ENCODE peak calls at places on chromosome 2, in five cellular contexts. A is RWPE1; P is naive thymus-derived CD4-positive, alpha-beta T cell; B is activated T-cell treated with anti-CD3 and anti-CD28 coated beads for 1 hour; Q is M059J. W is an unnamed sample.

GRCh38 chr2:61134141-61134540 is 27.8 kb upstream of the C2orf74 start:
- DNase-seq in A (no peak), P (no peak), B (no peak), Q (peak; percentile 15), W (no peak)

GRCh38 chr2:102114290-102114721 is 28.2 kb upstream of the IL1R1 start:
- DNase-seq in A (no peak), P (no peak), B (no peak), Q (peak; percentile 98), W (no peak)

GRCh38 chr2:216635701-216636541 is 2.7 kb downstream of the IGFBP2 start:
- DNase-seq in A (no peak), P (no peak), B (no peak), Q (no peak), W (no peak)

GRCh38 chr2:230913812-230914211 is 11.2 kb downstream of the GPR55 start:
- DNase-seq in A (no peak), P (no peak), B (no peak), Q (no peak), W (no peak)

GRCh38 chr2:124328397-124328796 is 303.3 kb downstream of the CNTNAP5 start:
- DNase-seq in A (no peak), P (no peak), B (no peak), Q (no peak), W (no peak)

GRCh38 chr2:109350526-109350925 is 221.5 kb downstream of the SH3RF3 start:
- DNase-seq in A (no peak), P (no peak), B (no peak), Q (peak; percentile 51), W (no peak)

GRCh38 chr2:17757321-17757720 is 3.4 kb downstream of the GEN1 start:
- DNase-seq in A (peak; percentile 52), P (no peak), B (no peak), Q (peak; percentile 41), W (peak; percentile 40)

GRCh38 chr2:239294571-239295054 is 106.2 kb downstream of the HDAC4 start:
- DNase-seq in A (no peak), P (no peak), B (no peak), Q (no peak), W (no peak)

GRCh38 chr2:89833780-89834117 is 1142.3 kb downstream of the RPIA start:
- DNase-seq in A (no peak), P (no peak), B (no peak), Q (peak; percentile 16), W (no peak)

GRCh38 chr2:171706152-171706803 is 19.0 kb downstream of the DYNC1I2 start:
- DNase-seq in A (peak; percentile 12), P (no peak), B (no peak), Q (peak; percentile 32), W (no peak)

GRCh38 chr2:144517825-144518699 is 1.9 kb downstream of the ZEB2 start:
- DNase-seq in A (no peak), P (no peak), B (no peak), Q (peak; percentile 50), W (no peak)

GRCh38 chr2:15943378-15943851 is 3.1 kb downstream of the MYCN start:
- DNase-seq in A (no peak), P (no peak), B (no peak), Q (no peak), W (peak; percentile 61)

GRCh38 chr2:45729753-45730512 is 78.5 kb downstream of the PRKCE start:
- DNase-seq in A (peak; percentile 25), P (no peak), B (no peak), Q (peak; percentile 8), W (no peak)